ENCODE peak calls at places on chromosome X, in ten cellular contexts. One of them, this sample, is unnamed.

GRCh38 chrX:23786268-23786815 is 3.4 kb downstream of the SAT1 start:
- DNase-seq in A549: no peak
- DNase-seq in right lobe of liver: no peak
- DNase-seq in HCT116: no peak
- DNase-seq in sigmoid colon: no peak
- DNase-seq in esophagus squamous epithelium: no peak
- DNase-seq in suprapubic skin: no peak
- DNase-seq in IMR-90: no peak
- DNase-seq in vagina: no peak
- DNase-seq in body of pancreas: no peak
- DNase-seq in this sample: no peak

GRCh38 chrX:39475372-39475771 is 622.4 kb downstream of the BCOR start:
- DNase-seq in IMR-90: no peak
- DNase-seq in right lobe of liver: no peak
- DNase-seq in esophagus squamous epithelium: no peak
- DNase-seq in A549: no peak
- DNase-seq in vagina: no peak
- DNase-seq in body of pancreas: no peak
- DNase-seq in suprapubic skin: no peak
- DNase-seq in sigmoid colon: no peak
- DNase-seq in HCT116: no peak
- DNase-seq in this sample: no peak

GRCh38 chrX:41442824-41443560 is 4.2 kb upstream of the NYX start:
- DNase-seq in body of pancreas: peak; percentile 16
- DNase-seq in esophagus squamous epithelium: no peak
- DNase-seq in HCT116: no peak
- DNase-seq in vagina: no peak
- DNase-seq in A549: no peak
- DNase-seq in suprapubic skin: no peak
- DNase-seq in right lobe of liver: no peak
- DNase-seq in IMR-90: no peak
- DNase-seq in sigmoid colon: no peak
- DNase-seq in this sample: no peak

GRCh38 chrX:133254666-133255065 is 36.5 kb upstream of the TFDP3 start:
- DNase-seq in IMR-90: peak; percentile 41
- DNase-seq in HCT116: no peak
- DNase-seq in body of pancreas: no peak
- DNase-seq in suprapubic skin: no peak
- DNase-seq in esophagus squamous epithelium: no peak
- DNase-seq in vagina: no peak
- DNase-seq in sigmoid colon: no peak
- DNase-seq in A549: no peak
- DNase-seq in right lobe of liver: no peak
- DNase-seq in this sample: peak; percentile 6

GRCh38 chrX:9749141-9749540 is 16.5 kb downstream of the GPR143 start:
- DNase-seq in IMR-90: no peak
- DNase-seq in suprapubic skin: no peak
- DNase-seq in vagina: no peak
- DNase-seq in right lobe of liver: no peak
- DNase-seq in body of pancreas: no peak
- DNase-seq in A549: no peak
- DNase-seq in sigmoid colon: no peak
- DNase-seq in HCT116: no peak
- DNase-seq in esophagus squamous epithelium: no peak
- DNase-seq in this sample: no peak

GRCh38 chrX:40544343-40545250 is 36.2 kb upstream of the ATP6AP2 start:
- DNase-seq in esophagus squamous epithelium: no peak
- DNase-seq in HCT116: no peak
- DNase-seq in right lobe of liver: no peak
- DNase-seq in IMR-90: peak; percentile 25
- DNase-seq in A549: no peak
- DNase-seq in sigmoid colon: no peak
- DNase-seq in vagina: no peak
- DNase-seq in body of pancreas: no peak
- DNase-seq in suprapubic skin: no peak
- DNase-seq in this sample: no peak

GRCh38 chrX:19270727-19271126 is 73.0 kb upstream of the PDHA1 start:
- DNase-seq in HCT116: no peak
- DNase-seq in IMR-90: no peak
- DNase-seq in A549: no peak
- DNase-seq in suprapubic skin: no peak
- DNase-seq in body of pancreas: no peak
- DNase-seq in vagina: no peak
- DNase-seq in sigmoid colon: no peak
- DNase-seq in esophagus squamous epithelium: no peak
- DNase-seq in right lobe of liver: no peak
- DNase-seq in this sample: no peak

GRCh38 chrX:41707218-41707617 is 16.8 kb upstream of the GPR82 start:
- DNase-seq in right lobe of liver: no peak
- DNase-seq in body of pancreas: no peak
- DNase-seq in esophagus squamous epithelium: no peak
- DNase-seq in A549: no peak
- DNase-seq in IMR-90: no peak
- DNase-seq in HCT116: no peak
- DNase-seq in sigmoid colon: no peak
- DNase-seq in suprapubic skin: no peak
- DNase-seq in vagina: no peak
- DNase-seq in this sample: no peak

GRCh38 chrX:115968436-115969252 is 201.9 kb upstream of the AGTR2 start:
- DNase-seq in A549: peak; percentile 71
- DNase-seq in HCT116: peak; percentile 63
- DNase-seq in right lobe of liver: peak; percentile 74
- DNase-seq in esophagus squamous epithelium: no peak
- DNase-seq in body of pancreas: peak; percentile 39
- DNase-seq in sigmoid colon: peak; percentile 82
- DNase-seq in IMR-90: no peak
- DNase-seq in vagina: no peak
- DNase-seq in suprapubic skin: no peak
- DNase-seq in this sample: peak; percentile 54

GRCh38 chrX:78103656-78104446 is at the start of gene PGK1:
- DNase-seq in right lobe of liver: peak; percentile 98
- DNase-seq in suprapubic skin: peak; percentile 97
- DNase-seq in esophagus squamous epithelium: peak; percentile 73
- DNase-seq in body of pancreas: peak; percentile 95
- DNase-seq in A549: peak; percentile 90
- DNase-seq in IMR-90: peak; percentile 97
- DNase-seq in vagina: no peak
- DNase-seq in sigmoid colon: peak; percentile 98
- DNase-seq in HCT116: peak; percentile 89
- DNase-seq in this sample: peak; percentile 80

GRCh38 chrX:41667631-41668030 is 21.1 kb upstream of the GPR34 start:
- DNase-seq in body of pancreas: no peak
- DNase-seq in suprapubic skin: no peak
- DNase-seq in sigmoid colon: no peak
- DNase-seq in right lobe of liver: no peak
- DNase-seq in esophagus squamous epithelium: no peak
- DNase-seq in vagina: no peak
- DNase-seq in A549: no peak
- DNase-seq in HCT116: no peak
- DNase-seq in IMR-90: no peak
- DNase-seq in this sample: no peak

GRCh38 chrX:130628522-130628921 is 226.7 kb downstream of the RBMX2 start:
- DNase-seq in esophagus squamous epithelium: no peak
- DNase-seq in right lobe of liver: no peak
- DNase-seq in body of pancreas: no peak
- DNase-seq in A549: no peak
- DNase-seq in sigmoid colon: no peak
- DNase-seq in IMR-90: no peak
- DNase-seq in suprapubic skin: no peak
- DNase-seq in HCT116: no peak
- DNase-seq in vagina: no peak
- DNase-seq in this sample: no peak

GRCh38 chrX:41350976-41351569 is 17.1 kb downstream of the DDX3X start:
- DNase-seq in A549: no peak
- DNase-seq in vagina: no peak
- DNase-seq in HCT116: no peak
- DNase-seq in right lobe of liver: no peak
- DNase-seq in IMR-90: peak; percentile 22
- DNase-seq in suprapubic skin: no peak
- DNase-seq in esophagus squamous epithelium: no peak
- DNase-seq in body of pancreas: no peak
- DNase-seq in sigmoid colon: no peak
- DNase-seq in this sample: no peak

GRCh38 chrX:36214924-36215323 is 295.4 kb downstream of the CFAP47 start:
- DNase-seq in body of pancreas: no peak
- DNase-seq in A549: no peak
- DNase-seq in esophagus squamous epithelium: no peak
- DNase-seq in suprapubic skin: no peak
- DNase-seq in vagina: no peak
- DNase-seq in sigmoid colon: no peak
- DNase-seq in HCT116: no peak
- DNase-seq in IMR-90: no peak
- DNase-seq in right lobe of liver: no peak
- DNase-seq in this sample: no peak

GRCh38 chrX:149495573-149496071 is 9.5 kb downstream of the IDS start:
- DNase-seq in body of pancreas: no peak
- DNase-seq in HCT116: peak; percentile 59
- DNase-seq in sigmoid colon: no peak
- DNase-seq in vagina: peak; percentile 72
- DNase-seq in IMR-90: peak; percentile 69
- DNase-seq in A549: peak; percentile 69
- DNase-seq in right lobe of liver: no peak
- DNase-seq in suprapubic skin: no peak
- DNase-seq in esophagus squamous epithelium: no peak
- DNase-seq in this sample: peak; percentile 40

GRCh38 chrX:104864296-104864695 is 298.3 kb downstream of the IL1RAPL2 start:
- DNase-seq in vagina: no peak
- DNase-seq in right lobe of liver: no peak
- DNase-seq in HCT116: no peak
- DNase-seq in esophagus squamous epithelium: no peak
- DNase-seq in suprapubic skin: no peak
- DNase-seq in body of pancreas: no peak
- DNase-seq in sigmoid colon: no peak
- DNase-seq in A549: no peak
- DNase-seq in IMR-90: no peak
- DNase-seq in this sample: no peak

GRCh38 chrX:103919336-103919682 is 43.1 kb upstream of the TMSB15B start:
- DNase-seq in vagina: no peak
- DNase-seq in suprapubic skin: no peak
- DNase-seq in A549: peak; percentile 72
- DNase-seq in sigmoid colon: no peak
- DNase-seq in esophagus squamous epithelium: no peak
- DNase-seq in HCT116: no peak
- DNase-seq in body of pancreas: no peak
- DNase-seq in IMR-90: peak; percentile 51
- DNase-seq in right lobe of liver: no peak
- DNase-seq in this sample: peak; percentile 27

GRCh38 chrX:5415738-5416137 is 812.9 kb downstream of the NLGN4X start:
- DNase-seq in IMR-90: no peak
- DNase-seq in A549: no peak
- DNase-seq in HCT116: no peak
- DNase-seq in esophagus squamous epithelium: no peak
- DNase-seq in right lobe of liver: no peak
- DNase-seq in vagina: no peak
- DNase-seq in suprapubic skin: no peak
- DNase-seq in body of pancreas: no peak
- DNase-seq in sigmoid colon: no peak
- DNase-seq in this sample: no peak

GRCh38 chrX:103918050-103918449 is 44.4 kb upstream of the TMSB15B start:
- DNase-seq in vagina: no peak
- DNase-seq in right lobe of liver: no peak
- DNase-seq in HCT116: peak; percentile 50
- DNase-seq in suprapubic skin: no peak
- DNase-seq in body of pancreas: peak; percentile 47
- DNase-seq in sigmoid colon: peak; percentile 77
- DNase-seq in esophagus squamous epithelium: no peak
- DNase-seq in IMR-90: peak; percentile 68
- DNase-seq in A549: peak; percentile 67
- DNase-seq in this sample: peak; percentile 15

GRCh38 chrX:49995021-49995731 is 72.8 kb downstream of the CLCN5 start:
- DNase-seq in IMR-90: peak; percentile 77
- DNase-seq in A549: peak; percentile 7
- DNase-seq in sigmoid colon: no peak
- DNase-seq in HCT116: peak; percentile 28
- DNase-seq in right lobe of liver: no peak
- DNase-seq in body of pancreas: no peak
- DNase-seq in suprapubic skin: no peak
- DNase-seq in esophagus squamous epithelium: no peak
- DNase-seq in vagina: no peak
- DNase-seq in this sample: peak; percentile 3

GRCh38 chrX:115632455-115632854 is 71.5 kb downstream of the PLS3 start:
- DNase-seq in esophagus squamous epithelium: no peak
- DNase-seq in IMR-90: peak; percentile 61
- DNase-seq in right lobe of liver: no peak
- DNase-seq in body of pancreas: no peak
- DNase-seq in A549: no peak
- DNase-seq in sigmoid colon: no peak
- DNase-seq in HCT116: no peak
- DNase-seq in vagina: no peak
- DNase-seq in suprapubic skin: no peak
- DNase-seq in this sample: no peak

GRCh38 chrX:47651043-47651905 is 911 bp upstream of the ELK1 start:
- DNase-seq in esophagus squamous epithelium: no peak
- DNase-seq in body of pancreas: no peak
- DNase-seq in suprapubic skin: no peak
- DNase-seq in right lobe of liver: no peak
- DNase-seq in HCT116: no peak
- DNase-seq in IMR-90: no peak
- DNase-seq in A549: no peak
- DNase-seq in sigmoid colon: no peak
- DNase-seq in vagina: peak; percentile 67
- DNase-seq in this sample: no peak
- TF ChIP-seq POLR2A in esophagus squamous epithelium: no peak
- TF ChIP-seq POLR2A in body of pancreas: no peak
- TF ChIP-seq POLR2A in suprapubic skin: no peak
- TF ChIP-seq POLR2A in right lobe of liver: peak; percentile 50
- TF ChIP-seq POLR2A in HCT116: no peak
- TF ChIP-seq POLR2A in IMR-90: peak; percentile 63
- TF ChIP-seq POLR2A in A549: no peak
- TF ChIP-seq POLR2A in sigmoid colon: no peak
- TF ChIP-seq POLR2A in vagina: no peak
- TF ChIP-seq POLR2A in this sample: no peak

GRCh38 chrX:10813761-10814160 is 193.4 kb upstream of the MID1 start:
- DNase-seq in HCT116: no peak
- DNase-seq in IMR-90: no peak
- DNase-seq in sigmoid colon: no peak
- DNase-seq in body of pancreas: no peak
- DNase-seq in A549: no peak
- DNase-seq in right lobe of liver: no peak
- DNase-seq in esophagus squamous epithelium: no peak
- DNase-seq in vagina: no peak
- DNase-seq in suprapubic skin: no peak
- DNase-seq in this sample: no peak
- TF ChIP-seq POLR2A in HCT116: no peak
- TF ChIP-seq POLR2A in IMR-90: no peak
- TF ChIP-seq POLR2A in sigmoid colon: no peak
- TF ChIP-seq POLR2A in body of pancreas: no peak
- TF ChIP-seq POLR2A in A549: no peak
- TF ChIP-seq POLR2A in right lobe of liver: no peak
- TF ChIP-seq POLR2A in esophagus squamous epithelium: no peak
- TF ChIP-seq POLR2A in vagina: no peak
- TF ChIP-seq POLR2A in suprapubic skin: no peak
- TF ChIP-seq POLR2A in this sample: no peak

GRCh38 chrX:153952373-153953026 is 8.1 kb upstream of the RENBP start:
- DNase-seq in vagina: no peak
- DNase-seq in IMR-90: no peak
- DNase-seq in HCT116: no peak
- DNase-seq in sigmoid colon: no peak
- DNase-seq in right lobe of liver: no peak
- DNase-seq in suprapubic skin: no peak
- DNase-seq in esophagus squamous epithelium: no peak
- DNase-seq in A549: no peak
- DNase-seq in body of pancreas: no peak
- DNase-seq in this sample: no peak
- TF ChIP-seq POLR2A in vagina: no peak
- TF ChIP-seq POLR2A in IMR-90: no peak
- TF ChIP-seq POLR2A in HCT116: no peak
- TF ChIP-seq POLR2A in sigmoid colon: no peak
- TF ChIP-seq POLR2A in right lobe of liver: no peak
- TF ChIP-seq POLR2A in suprapubic skin: no peak
- TF ChIP-seq POLR2A in esophagus squamous epithelium: no peak
- TF ChIP-seq POLR2A in A549: no peak
- TF ChIP-seq POLR2A in body of pancreas: no peak
- TF ChIP-seq POLR2A in this sample: no peak

GRCh38 chrX:16771483-16772398 is 14.5 kb upstream of the TXLNG start:
- DNase-seq in esophagus squamous epithelium: no peak
- DNase-seq in vagina: no peak
- DNase-seq in HCT116: peak; percentile 81
- DNase-seq in A549: peak; percentile 50
- DNase-seq in right lobe of liver: no peak
- DNase-seq in IMR-90: peak; percentile 86
- DNase-seq in sigmoid colon: no peak
- DNase-seq in suprapubic skin: no peak
- DNase-seq in body of pancreas: no peak
- DNase-seq in this sample: no peak
- TF ChIP-seq POLR2A in esophagus squamous epithelium: no peak
- TF ChIP-seq POLR2A in vagina: no peak
- TF ChIP-seq POLR2A in HCT116: peak; percentile 100
- TF ChIP-seq POLR2A in A549: peak; percentile 77
- TF ChIP-seq POLR2A in right lobe of liver: no peak
- TF ChIP-seq POLR2A in IMR-90: peak; percentile 99
- TF ChIP-seq POLR2A in sigmoid colon: no peak
- TF ChIP-seq POLR2A in suprapubic skin: no peak
- TF ChIP-seq POLR2A in body of pancreas: no peak
- TF ChIP-seq POLR2A in this sample: peak; percentile 76

This sample was measured in H54.